ENCODE peak calls at places on chromosomes 5 and 9, in eight cellular contexts. One of them, this sample, is unnamed.
A peak's percentile ranks its signal among the peaks of the same experiment; 100 is the strongest.

GRCh38 chr5:91207248-91207647 is 175.9 kb downstream of the ARRDC3 start:
- DNase-seq in K562: no peak
- DNase-seq in HCT116: no peak
- DNase-seq in GM23338: no peak
- DNase-seq in endothelial cell of umbilical vein: no peak
- DNase-seq in GM12878: no peak
- DNase-seq in H1: no peak
- DNase-seq in HepG2: no peak
- DNase-seq in this sample: no peak

GRCh38 chr5:173753307-173754168 is 134.6 kb upstream of the CPEB4 start:
- DNase-seq in K562: peak; percentile 57
- DNase-seq in HCT116: no peak
- DNase-seq in GM23338: peak; percentile 86
- DNase-seq in endothelial cell of umbilical vein: no peak
- DNase-seq in GM12878: no peak
- DNase-seq in H1: peak; percentile 68
- DNase-seq in HepG2: peak; percentile 82
- DNase-seq in this sample: no peak

GRCh38 chr5:79284852-79285251 is 48.9 kb downstream of the JMY start:
- DNase-seq in K562: no peak
- DNase-seq in HCT116: no peak
- DNase-seq in GM23338: no peak
- DNase-seq in endothelial cell of umbilical vein: no peak
- DNase-seq in GM12878: no peak
- DNase-seq in H1: no peak
- DNase-seq in HepG2: no peak
- DNase-seq in this sample: no peak

GRCh38 chr5:178538624-178539344 is 51.4 kb downstream of the COL23A1 start:
- DNase-seq in K562: no peak
- DNase-seq in HCT116: no peak
- DNase-seq in GM23338: no peak
- DNase-seq in endothelial cell of umbilical vein: no peak
- DNase-seq in GM12878: no peak
- DNase-seq in H1: no peak
- DNase-seq in HepG2: no peak
- DNase-seq in this sample: no peak

GRCh38 chr9:18888241-18888794 is 144.7 kb downstream of the SAXO1 start:
- DNase-seq in K562: no peak
- DNase-seq in HCT116: no peak
- DNase-seq in GM23338: no peak
- DNase-seq in endothelial cell of umbilical vein: no peak
- DNase-seq in GM12878: no peak
- DNase-seq in H1: no peak
- DNase-seq in HepG2: no peak
- DNase-seq in this sample: no peak

GRCh38 chr9:135579889-135580660 is 18.5 kb downstream of the PAEP start:
- DNase-seq in K562: no peak
- DNase-seq in HCT116: no peak
- DNase-seq in GM23338: no peak
- DNase-seq in endothelial cell of umbilical vein: no peak
- DNase-seq in GM12878: no peak
- DNase-seq in H1: no peak
- DNase-seq in HepG2: no peak
- DNase-seq in this sample: no peak

GRCh38 chr9:106350777-106351176 is 512.2 kb upstream of the ZNF462 start:
- DNase-seq in K562: no peak
- DNase-seq in HCT116: no peak
- DNase-seq in GM23338: no peak
- DNase-seq in endothelial cell of umbilical vein: no peak
- DNase-seq in GM12878: no peak
- DNase-seq in H1: no peak
- DNase-seq in HepG2: no peak
- DNase-seq in this sample: no peak

GRCh38 chr9:99426443-99426842 is 204.4 kb downstream of the SEC61B start:
- DNase-seq in K562: no peak
- DNase-seq in HCT116: no peak
- DNase-seq in GM23338: no peak
- DNase-seq in endothelial cell of umbilical vein: no peak
- DNase-seq in GM12878: no peak
- DNase-seq in H1: no peak
- DNase-seq in HepG2: no peak
- DNase-seq in this sample: no peak

GRCh38 chr9:134375011-134375390 is 48.7 kb downstream of the RXRA start:
- DNase-seq in K562: no peak
- DNase-seq in HCT116: no peak
- DNase-seq in GM23338: no peak
- DNase-seq in endothelial cell of umbilical vein: no peak
- DNase-seq in GM12878: no peak
- DNase-seq in H1: no peak
- DNase-seq in HepG2: no peak
- DNase-seq in this sample: no peak

GRCh38 chr5:763397-763796 is 21.1 kb downstream of the ZDHHC11B start:
- DNase-seq in K562: no peak
- DNase-seq in HCT116: no peak
- DNase-seq in GM23338: no peak
- DNase-seq in endothelial cell of umbilical vein: no peak
- DNase-seq in GM12878: no peak
- DNase-seq in H1: no peak
- DNase-seq in HepG2: no peak
- DNase-seq in this sample: no peak

GRCh38 chr5:10860196-10860543 is 99.1 kb upstream of the DAP start:
- DNase-seq in K562: no peak
- DNase-seq in HCT116: no peak
- DNase-seq in GM23338: no peak
- DNase-seq in endothelial cell of umbilical vein: no peak
- DNase-seq in GM12878: no peak
- DNase-seq in H1: no peak
- DNase-seq in HepG2: no peak
- DNase-seq in this sample: no peak

GRCh38 chr5:113187879-113188278 is 211.3 kb downstream of the DCP2 start:
- DNase-seq in K562: no peak
- DNase-seq in HCT116: no peak
- DNase-seq in GM23338: no peak
- DNase-seq in endothelial cell of umbilical vein: no peak
- DNase-seq in GM12878: no peak
- DNase-seq in H1: no peak
- DNase-seq in HepG2: no peak
- DNase-seq in this sample: no peak

GRCh38 chr5:178234121-178234752 is 1.6 kb upstream of the PHYKPL start:
- DNase-seq in K562: no peak
- DNase-seq in HCT116: no peak
- DNase-seq in GM23338: no peak
- DNase-seq in endothelial cell of umbilical vein: no peak
- DNase-seq in GM12878: no peak
- DNase-seq in H1: no peak
- DNase-seq in HepG2: no peak
- DNase-seq in this sample: no peak

GRCh38 chr5:958701-959571 is 49.7 kb upstream of the NKD2 start:
- DNase-seq in K562: no peak
- DNase-seq in HCT116: peak; percentile 13
- DNase-seq in GM23338: no peak
- DNase-seq in endothelial cell of umbilical vein: no peak
- DNase-seq in GM12878: no peak
- DNase-seq in H1: no peak
- DNase-seq in HepG2: peak; percentile 75
- DNase-seq in this sample: no peak

GRCh38 chr9:113581865-113582697 is 118.6 kb downstream of the RGS3 start:
- DNase-seq in K562: no peak
- DNase-seq in HCT116: no peak
- DNase-seq in GM23338: no peak
- DNase-seq in endothelial cell of umbilical vein: peak; percentile 55
- DNase-seq in GM12878: peak; percentile 96
- DNase-seq in H1: no peak
- DNase-seq in HepG2: no peak
- DNase-seq in this sample: no peak

GRCh38 chr9:36415822-36416515 is 15.9 kb upstream of the RNF38 start:
- DNase-seq in K562: no peak
- DNase-seq in HCT116: no peak
- DNase-seq in GM23338: peak; percentile 84
- DNase-seq in endothelial cell of umbilical vein: no peak
- DNase-seq in GM12878: no peak
- DNase-seq in H1: peak; percentile 59
- DNase-seq in HepG2: no peak
- DNase-seq in this sample: no peak

GRCh38 chr9:72203205-72203803 is 54.1 kb downstream of the GDA start:
- DNase-seq in K562: peak; percentile 22
- DNase-seq in HCT116: peak; percentile 28
- DNase-seq in GM23338: peak; percentile 73
- DNase-seq in endothelial cell of umbilical vein: peak; percentile 24
- DNase-seq in GM12878: no peak
- DNase-seq in H1: no peak
- DNase-seq in HepG2: peak; percentile 53
- DNase-seq in this sample: peak; percentile 24

DNA sequence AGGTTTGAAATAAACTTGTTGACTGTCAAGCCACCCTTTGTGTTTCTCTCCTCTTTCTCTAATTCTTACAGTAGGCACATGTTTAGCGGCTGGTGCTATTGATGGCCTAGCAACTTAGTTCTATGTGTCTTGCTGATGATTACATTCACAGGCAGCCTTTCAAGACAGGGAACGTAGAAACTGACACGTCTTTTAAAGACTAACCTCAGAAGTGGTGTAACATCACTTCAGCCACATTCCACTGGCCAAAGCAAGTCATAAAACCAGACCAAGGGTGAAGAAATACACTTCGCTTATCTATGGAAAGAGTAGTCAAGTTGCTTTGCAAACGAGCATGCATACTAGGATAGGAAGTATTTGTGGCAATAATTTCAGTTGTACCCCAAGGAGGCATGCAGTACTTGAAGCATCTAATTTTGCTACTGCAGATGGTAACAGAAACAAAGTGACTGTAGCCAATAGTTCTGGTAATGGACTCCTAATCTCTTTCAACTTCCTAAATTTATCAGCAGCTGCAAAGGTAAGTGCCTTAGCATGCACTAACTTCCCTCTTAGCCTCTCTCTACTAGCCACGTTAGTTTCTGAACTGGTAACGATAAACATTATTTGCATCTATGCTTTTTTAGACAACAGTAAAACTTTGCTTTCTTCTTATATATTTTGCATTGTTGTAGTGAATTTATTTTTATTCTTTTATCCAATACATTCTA is 6.4 kb upstream of the CKS2 start:
- DNase-seq in K562: no peak
- DNase-seq in HCT116: no peak
- DNase-seq in GM23338: no peak
- DNase-seq in endothelial cell of umbilical vein: no peak
- DNase-seq in GM12878: no peak
- DNase-seq in H1: no peak
- DNase-seq in HepG2: no peak
- DNase-seq in this sample: no peak
- TF ChIP-seq POLR2AphosphoS5 in K562: no peak
- TF ChIP-seq POLR2AphosphoS5 in HCT116: no peak
- TF ChIP-seq POLR2AphosphoS5 in GM23338: no peak
- TF ChIP-seq POLR2AphosphoS5 in endothelial cell of umbilical vein: no peak
- TF ChIP-seq POLR2AphosphoS5 in GM12878: no peak
- TF ChIP-seq POLR2AphosphoS5 in H1: no peak
- TF ChIP-seq POLR2AphosphoS5 in HepG2: no peak
- TF ChIP-seq POLR2AphosphoS5 in this sample: no peak

DNA sequence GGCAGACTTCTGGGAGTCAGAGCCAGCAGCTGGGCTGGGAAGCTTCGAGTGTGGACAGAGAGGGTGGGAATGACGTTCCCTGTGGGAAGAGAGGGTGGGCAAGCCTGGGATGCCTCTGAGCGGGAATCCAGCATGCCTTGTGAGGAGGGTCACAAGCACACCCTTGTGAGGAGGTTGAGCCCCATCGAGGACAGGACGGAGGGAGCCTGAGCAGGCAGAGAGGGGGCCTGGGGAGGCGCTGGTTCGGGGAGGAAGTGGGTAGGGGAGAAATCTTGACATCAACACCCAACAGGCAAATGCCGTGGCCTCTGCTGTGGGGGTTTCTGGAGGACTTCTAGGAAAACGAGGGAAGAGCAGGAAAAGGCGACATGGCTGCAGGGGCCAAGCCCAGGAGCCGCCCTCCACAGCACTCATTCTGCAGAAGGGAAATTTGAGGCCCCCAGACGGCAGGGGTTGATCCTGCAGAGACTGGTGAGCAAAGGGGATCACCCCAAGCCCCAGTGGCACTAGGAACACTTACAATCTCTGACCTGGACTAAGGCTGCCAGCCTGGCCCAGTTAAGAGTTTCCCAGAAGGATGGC is 1.1 kb upstream of the IL13 start:
- DNase-seq in K562: no peak
- DNase-seq in HCT116: no peak
- DNase-seq in GM23338: peak; percentile 19
- DNase-seq in endothelial cell of umbilical vein: no peak
- DNase-seq in GM12878: no peak
- DNase-seq in H1: no peak
- DNase-seq in HepG2: no peak
- DNase-seq in this sample: no peak
- TF ChIP-seq EZH2 in K562: no peak
- TF ChIP-seq EZH2 in HCT116: no peak
- TF ChIP-seq EZH2 in GM23338: no peak
- TF ChIP-seq EZH2 in endothelial cell of umbilical vein: no peak
- TF ChIP-seq EZH2 in GM12878: no peak
- TF ChIP-seq EZH2 in H1: no peak
- TF ChIP-seq EZH2 in HepG2: no peak
- TF ChIP-seq EZH2 in this sample: no peak

GRCh38 chr5:36494756-36495637 is 111.4 kb upstream of the SLC1A3 start:
- DNase-seq in K562: no peak
- DNase-seq in HCT116: no peak
- DNase-seq in GM23338: no peak
- DNase-seq in endothelial cell of umbilical vein: no peak
- DNase-seq in GM12878: no peak
- DNase-seq in H1: no peak
- DNase-seq in HepG2: no peak
- DNase-seq in this sample: no peak
- TF ChIP-seq POLR2AphosphoS5 in K562: no peak
- TF ChIP-seq POLR2AphosphoS5 in HCT116: no peak
- TF ChIP-seq POLR2AphosphoS5 in GM23338: no peak
- TF ChIP-seq POLR2AphosphoS5 in endothelial cell of umbilical vein: no peak
- TF ChIP-seq POLR2AphosphoS5 in GM12878: no peak
- TF ChIP-seq POLR2AphosphoS5 in H1: no peak
- TF ChIP-seq POLR2AphosphoS5 in HepG2: no peak
- TF ChIP-seq POLR2AphosphoS5 in this sample: no peak

GRCh38 chr9:130895038-130895437 is 1.6 kb downstream of the QRFP start:
- DNase-seq in K562: peak; percentile 67
- DNase-seq in HCT116: no peak
- DNase-seq in GM23338: no peak
- DNase-seq in endothelial cell of umbilical vein: no peak
- DNase-seq in GM12878: no peak
- DNase-seq in H1: no peak
- DNase-seq in HepG2: no peak
- DNase-seq in this sample: no peak
- TF ChIP-seq EZH2 in K562: no peak
- TF ChIP-seq EZH2 in HCT116: no peak
- TF ChIP-seq EZH2 in GM23338: no peak
- TF ChIP-seq EZH2 in endothelial cell of umbilical vein: no peak
- TF ChIP-seq EZH2 in GM12878: no peak
- TF ChIP-seq EZH2 in H1: no peak
- TF ChIP-seq EZH2 in HepG2: no peak
- TF ChIP-seq EZH2 in this sample: no peak

GRCh38 chr9:16601991-16602390 is 268.5 kb downstream of the BNC2 start:
- DNase-seq in K562: no peak
- DNase-seq in HCT116: no peak
- DNase-seq in GM23338: no peak
- DNase-seq in endothelial cell of umbilical vein: no peak
- DNase-seq in GM12878: no peak
- DNase-seq in H1: no peak
- DNase-seq in HepG2: no peak
- DNase-seq in this sample: no peak

GRCh38 chr9:16598316-16598715 is 272.2 kb downstream of the BNC2 start:
- DNase-seq in K562: no peak
- DNase-seq in HCT116: no peak
- DNase-seq in GM23338: no peak
- DNase-seq in endothelial cell of umbilical vein: no peak
- DNase-seq in GM12878: no peak
- DNase-seq in H1: no peak
- DNase-seq in HepG2: no peak
- DNase-seq in this sample: no peak

GRCh38 chr9:16602494-16602893 is 268.0 kb downstream of the BNC2 start:
- DNase-seq in K562: no peak
- DNase-seq in HCT116: no peak
- DNase-seq in GM23338: no peak
- DNase-seq in endothelial cell of umbilical vein: no peak
- DNase-seq in GM12878: no peak
- DNase-seq in H1: no peak
- DNase-seq in HepG2: no peak
- DNase-seq in this sample: no peak
- TF ChIP-seq POLR2AphosphoS5 in K562: no peak
- TF ChIP-seq POLR2AphosphoS5 in HCT116: no peak
- TF ChIP-seq POLR2AphosphoS5 in GM23338: no peak
- TF ChIP-seq POLR2AphosphoS5 in endothelial cell of umbilical vein: no peak
- TF ChIP-seq POLR2AphosphoS5 in GM12878: no peak
- TF ChIP-seq POLR2AphosphoS5 in H1: no peak
- TF ChIP-seq POLR2AphosphoS5 in HepG2: no peak
- TF ChIP-seq POLR2AphosphoS5 in this sample: no peak